ENCODE peak calls at places on chromosome 1, in nine cellular contexts. B is dorsolateral prefrontal cortex; S is A549; V is astrocyte of the spinal cord; Y is mucosa of descending colon; E is fibroblast of mammary gland; D is CD8-positive, alpha-beta T cell; H is stomach; N is pancreas. W is an unnamed sample.

GRCh38 chr1:165395522-165396300 is 39.2 kb upstream of the LMX1A start:
- DNase-seq in B (no peak), S (no peak), V (no peak), Y (no peak), E (no peak), D (no peak), H (no peak), N (no peak), W (no peak)

GRCh38 chr1:226617109-226617508 is 68.5 kb downstream of the STUM start:
- DNase-seq in B (no peak), S (no peak), V (no peak), Y (no peak), E (no peak), D (no peak), H (no peak), N (no peak), W (no peak)

GRCh38 chr1:201636581-201636980 is 97.7 kb downstream of the NAV1 start:
- DNase-seq in B (no peak), S (no peak), V (peak; percentile 72), Y (no peak), E (peak; percentile 87), D (no peak), H (no peak), N (no peak), W (no peak)

GRCh38 chr1:235083589-235084323 is 44.9 kb downstream of the TOMM20 start:
- DNase-seq in B (peak; percentile 85), S (peak; percentile 78), V (peak; percentile 96), Y (peak; percentile 87), E (peak; percentile 96), D (peak; percentile 42), H (peak; percentile 80), N (peak; percentile 91), W (peak; percentile 79)

GRCh38 chr1:27868932-27869718 is 3.2 kb upstream of the THEMIS2 start:
- DNase-seq in B (no peak), S (no peak), V (no peak), Y (peak; percentile 50), E (no peak), D (no peak), H (no peak), N (no peak), W (no peak)

GRCh38 chr1:119968068-119968492 is 71.8 kb upstream of the ADAM30 start:
- DNase-seq in B (peak; percentile 43), S (peak; percentile 6), V (peak; percentile 29), Y (peak; percentile 91), E (peak; percentile 64), D (peak; percentile 49), H (peak; percentile 77), N (no peak), W (no peak)

GRCh38 chr1:173149887-173150286 is 57.2 kb downstream of the TNFSF4 start:
- DNase-seq in B (no peak), S (peak; percentile 5), V (peak; percentile 12), Y (no peak), E (peak; percentile 99), D (no peak), H (no peak), N (no peak), W (peak; percentile 25)

GRCh38 chr1:10228528-10228927 is 18.2 kb downstream of the KIF1B start:
- DNase-seq in B (no peak), S (no peak), V (no peak), Y (no peak), E (no peak), D (no peak), H (no peak), N (no peak), W (no peak)

GRCh38 chr1:109639063-109639840 is 16.6 kb upstream of the GSTM4 start:
- DNase-seq in B (no peak), S (no peak), V (no peak), Y (no peak), E (no peak), D (no peak), H (no peak), N (no peak), W (no peak)

GRCh38 chr1:188937965-188938551 is 1539.6 kb downstream of the BRINP3 start:
- DNase-seq in B (no peak), S (no peak), V (peak; percentile 22), Y (no peak), E (no peak), D (no peak), H (no peak), N (no peak), W (no peak)
- TF ChIP-seq CTCF in B (no peak), S (peak; percentile 44), V (peak; percentile 54), Y (no peak), E (no peak), D (no peak), H (no peak), N (no peak), W (no peak)

DNA sequence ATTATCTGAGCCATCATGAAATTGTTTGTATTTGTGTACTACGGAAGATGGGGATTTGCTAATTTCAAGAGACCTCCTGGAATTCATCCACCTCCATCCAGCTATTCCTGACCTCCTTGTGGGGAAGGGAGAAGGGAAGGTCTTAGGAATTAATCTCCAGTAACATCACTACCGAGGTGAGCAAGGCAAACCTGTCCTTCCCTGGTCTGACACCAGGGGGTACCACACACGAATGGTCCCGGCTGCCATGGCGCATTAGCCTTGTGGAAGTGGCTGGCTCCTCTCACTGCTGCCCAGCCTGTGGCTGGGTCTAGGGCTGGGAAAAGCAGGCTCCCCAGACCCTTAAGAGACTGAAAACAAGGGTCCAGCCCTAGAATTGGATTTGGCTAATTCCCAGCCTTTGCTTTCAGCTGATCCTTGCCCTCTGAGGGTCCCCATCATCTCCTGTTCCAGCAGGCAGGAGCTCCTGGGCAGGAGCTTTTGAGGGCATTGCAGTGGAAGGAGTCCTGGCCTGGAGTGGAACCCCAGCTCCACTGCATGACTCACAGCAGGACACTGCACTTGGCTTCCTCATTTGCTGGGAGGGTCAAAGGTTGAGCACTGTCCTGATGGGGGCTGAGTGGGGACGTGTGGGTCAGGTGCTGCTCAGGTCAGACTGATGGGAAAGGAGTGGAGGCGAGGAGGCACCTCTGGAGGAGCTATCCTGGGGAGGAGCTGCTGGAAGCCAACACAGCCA is 34.8 kb downstream of the RIMS3 start:
- DNase-seq in B (no peak), S (peak; percentile 10), V (peak; percentile 9), Y (no peak), E (peak; percentile 27), D (no peak), H (peak; percentile 36), N (no peak), W (no peak)
- TF ChIP-seq CTCF in B (peak; percentile 32), S (peak; percentile 24), V (peak; percentile 57), Y (no peak), E (peak; percentile 50), D (no peak), H (peak; percentile 41), N (peak; percentile 28), W (peak; percentile 25)

DNA sequence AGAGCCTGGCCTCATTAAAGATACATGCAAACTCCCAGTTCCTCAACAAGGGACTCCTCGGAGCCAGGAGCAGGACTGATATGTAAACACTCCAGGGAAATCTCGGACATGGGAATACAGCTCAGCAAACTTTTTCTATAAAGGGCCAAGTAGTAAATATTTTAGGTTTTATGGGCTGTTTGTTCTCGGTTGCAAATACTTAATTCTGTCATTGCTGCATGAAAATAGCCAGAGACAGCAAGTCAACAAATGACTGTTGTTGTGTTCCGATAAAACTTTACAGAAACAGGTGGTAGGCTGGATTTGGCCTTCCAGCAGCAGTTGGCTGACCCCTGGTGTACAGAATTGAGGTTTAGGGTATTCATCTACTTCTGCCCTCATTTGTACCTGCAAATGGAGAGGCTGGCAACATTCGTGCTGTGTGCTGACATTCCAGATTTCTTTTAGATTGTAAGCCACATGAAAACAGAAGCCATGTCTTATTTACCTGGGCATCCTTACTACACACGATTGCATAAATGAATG is 360.3 kb downstream of the NTNG1 start:
- DNase-seq in B (no peak), S (no peak), V (no peak), Y (no peak), E (no peak), D (no peak), H (no peak), N (no peak), W (no peak)
- TF ChIP-seq CTCF in B (no peak), S (no peak), V (no peak), Y (no peak), E (no peak), D (no peak), H (no peak), N (no peak), W (no peak)

GRCh38 chr1:48208652-48209051 is 13.9 kb upstream of the SLC5A9 start:
- DNase-seq in B (no peak), S (no peak), V (no peak), Y (no peak), E (no peak), D (no peak), H (no peak), N (no peak), W (no peak)
- TF ChIP-seq CTCF in B (no peak), S (no peak), V (no peak), Y (no peak), E (no peak), D (no peak), H (no peak), N (no peak), W (no peak)

DNA sequence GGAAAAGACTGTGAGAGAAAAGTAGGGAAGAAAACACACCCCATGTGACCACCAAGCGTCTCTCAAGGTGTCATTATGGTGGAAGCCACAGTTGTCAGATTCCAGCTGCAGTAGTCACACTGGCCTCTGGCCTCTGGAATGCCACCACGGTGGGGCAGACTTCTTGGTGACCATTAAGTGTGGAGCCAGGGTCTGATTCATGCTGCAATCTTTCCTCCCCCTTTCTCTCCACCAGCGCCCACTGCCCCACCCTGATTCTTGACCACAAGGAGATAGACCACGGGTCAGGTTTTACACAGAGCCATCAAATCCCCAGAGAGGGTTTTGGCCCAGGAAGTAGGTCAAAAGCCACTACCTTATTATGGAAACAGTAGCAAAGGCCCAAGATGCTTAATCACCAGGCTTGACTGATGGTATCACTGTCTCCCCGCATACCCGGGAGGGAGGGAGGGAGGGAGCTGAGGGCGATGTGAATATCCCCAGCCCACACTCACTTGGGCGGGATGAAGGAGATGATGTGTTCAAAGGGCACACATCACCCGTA is 52.7 kb upstream of the GRHL3 start:
- DNase-seq in B (no peak), S (peak; percentile 60), V (peak; percentile 88), Y (no peak), E (peak; percentile 91), D (no peak), H (no peak), N (no peak), W (no peak)
- TF ChIP-seq CTCF in B (no peak), S (no peak), V (no peak), Y (no peak), E (peak; percentile 8), D (no peak), H (no peak), N (no peak), W (peak; percentile 12)